ENCODE peak calls at places on chromosome X, in ten cellular contexts. One of them, this sample, is unnamed.

GRCh38 chrX:103376118-103376978 is at the start of gene BEX3:
- DNase-seq in dorsolateral prefrontal cortex: peak
- DNase-seq in lower leg skin: no peak
- DNase-seq in CD4-positive, alpha-beta T cell: peak
- DNase-seq in glutamatergic neuron: peak
- DNase-seq in uterus: peak
- DNase-seq in PC-3: peak
- DNase-seq in choroid plexus epithelial cell: peak
- DNase-seq in GM20000: no peak
- DNase-seq in astrocyte of the spinal cord: peak
- DNase-seq in this sample: no peak

GRCh38 chrX:17474892-17475291 is 99.9 kb downstream of the NHS start:
- DNase-seq in dorsolateral prefrontal cortex: no peak
- DNase-seq in lower leg skin: no peak
- DNase-seq in CD4-positive, alpha-beta T cell: no peak
- DNase-seq in glutamatergic neuron: no peak
- DNase-seq in uterus: no peak
- DNase-seq in PC-3: peak
- DNase-seq in choroid plexus epithelial cell: peak
- DNase-seq in GM20000: no peak
- DNase-seq in astrocyte of the spinal cord: peak
- DNase-seq in this sample: no peak

GRCh38 chrX:123967497-123967896 is 6.0 kb downstream of the STAG2 start:
- DNase-seq in dorsolateral prefrontal cortex: no peak
- DNase-seq in lower leg skin: no peak
- DNase-seq in CD4-positive, alpha-beta T cell: no peak
- DNase-seq in glutamatergic neuron: no peak
- DNase-seq in uterus: no peak
- DNase-seq in PC-3: no peak
- DNase-seq in choroid plexus epithelial cell: no peak
- DNase-seq in GM20000: no peak
- DNase-seq in astrocyte of the spinal cord: no peak
- DNase-seq in this sample: no peak

GRCh38 chrX:40104649-40105015 is 6.9 kb upstream of the BCOR start:
- DNase-seq in dorsolateral prefrontal cortex: no peak
- DNase-seq in lower leg skin: peak
- DNase-seq in CD4-positive, alpha-beta T cell: no peak
- DNase-seq in glutamatergic neuron: peak
- DNase-seq in uterus: peak
- DNase-seq in PC-3: peak
- DNase-seq in choroid plexus epithelial cell: peak
- DNase-seq in GM20000: peak
- DNase-seq in astrocyte of the spinal cord: no peak
- DNase-seq in this sample: no peak

GRCh38 chrX:132277953-132278614 is 58.8 kb upstream of the RAP2C start:
- DNase-seq in dorsolateral prefrontal cortex: no peak
- DNase-seq in lower leg skin: no peak
- DNase-seq in CD4-positive, alpha-beta T cell: no peak
- DNase-seq in glutamatergic neuron: no peak
- DNase-seq in uterus: no peak
- DNase-seq in PC-3: no peak
- DNase-seq in choroid plexus epithelial cell: no peak
- DNase-seq in GM20000: no peak
- DNase-seq in astrocyte of the spinal cord: no peak
- DNase-seq in this sample: no peak

GRCh38 chrX:53065066-53065465 is 16.5 kb downstream of the GPR173 start:
- DNase-seq in dorsolateral prefrontal cortex: no peak
- DNase-seq in lower leg skin: no peak
- DNase-seq in CD4-positive, alpha-beta T cell: no peak
- DNase-seq in glutamatergic neuron: no peak
- DNase-seq in uterus: no peak
- DNase-seq in PC-3: no peak
- DNase-seq in choroid plexus epithelial cell: no peak
- DNase-seq in GM20000: no peak
- DNase-seq in astrocyte of the spinal cord: no peak
- DNase-seq in this sample: no peak

GRCh38 chrX:46953137-46953527 is 40.9 kb downstream of the JADE3 start:
- DNase-seq in dorsolateral prefrontal cortex: no peak
- DNase-seq in lower leg skin: no peak
- DNase-seq in CD4-positive, alpha-beta T cell: no peak
- DNase-seq in glutamatergic neuron: no peak
- DNase-seq in uterus: no peak
- DNase-seq in PC-3: no peak
- DNase-seq in choroid plexus epithelial cell: peak
- DNase-seq in GM20000: peak
- DNase-seq in astrocyte of the spinal cord: peak
- DNase-seq in this sample: no peak

GRCh38 chrX:83509246-83509801 is 1.2 kb downstream of the POU3F4 start:
- DNase-seq in dorsolateral prefrontal cortex: no peak
- DNase-seq in lower leg skin: no peak
- DNase-seq in CD4-positive, alpha-beta T cell: no peak
- DNase-seq in glutamatergic neuron: peak
- DNase-seq in uterus: no peak
- DNase-seq in PC-3: no peak
- DNase-seq in choroid plexus epithelial cell: no peak
- DNase-seq in GM20000: no peak
- DNase-seq in astrocyte of the spinal cord: peak
- DNase-seq in this sample: no peak

GRCh38 chrX:154040307-154040756 is 20.6 kb upstream of the IRAK1 start:
- DNase-seq in dorsolateral prefrontal cortex: no peak
- DNase-seq in lower leg skin: no peak
- DNase-seq in CD4-positive, alpha-beta T cell: no peak
- DNase-seq in glutamatergic neuron: no peak
- DNase-seq in uterus: no peak
- DNase-seq in PC-3: no peak
- DNase-seq in choroid plexus epithelial cell: peak
- DNase-seq in GM20000: no peak
- DNase-seq in astrocyte of the spinal cord: peak
- DNase-seq in this sample: no peak

GRCh38 chrX:698246-698645 is 67.7 kb downstream of the SHOX start:
- DNase-seq in dorsolateral prefrontal cortex: no peak
- DNase-seq in lower leg skin: peak
- DNase-seq in CD4-positive, alpha-beta T cell: no peak
- DNase-seq in glutamatergic neuron: no peak
- DNase-seq in uterus: no peak
- DNase-seq in PC-3: no peak
- DNase-seq in choroid plexus epithelial cell: no peak
- DNase-seq in GM20000: no peak
- DNase-seq in astrocyte of the spinal cord: no peak
- DNase-seq in this sample: no peak

GRCh38 chrX:116240446-116240845 is 69.9 kb downstream of the AGTR2 start:
- DNase-seq in dorsolateral prefrontal cortex: no peak
- DNase-seq in lower leg skin: no peak
- DNase-seq in CD4-positive, alpha-beta T cell: no peak
- DNase-seq in glutamatergic neuron: no peak
- DNase-seq in uterus: no peak
- DNase-seq in PC-3: peak
- DNase-seq in choroid plexus epithelial cell: peak
- DNase-seq in GM20000: no peak
- DNase-seq in astrocyte of the spinal cord: peak
- DNase-seq in this sample: no peak

GRCh38 chrX:104195489-104196084 is 29.3 kb downstream of the FAM199X start:
- DNase-seq in dorsolateral prefrontal cortex: no peak
- DNase-seq in lower leg skin: no peak
- DNase-seq in CD4-positive, alpha-beta T cell: no peak
- DNase-seq in glutamatergic neuron: no peak
- DNase-seq in uterus: no peak
- DNase-seq in PC-3: peak
- DNase-seq in choroid plexus epithelial cell: peak
- DNase-seq in GM20000: peak
- DNase-seq in astrocyte of the spinal cord: peak
- DNase-seq in this sample: no peak

GRCh38 chrX:152876931-152877840 is 20.7 kb upstream of the ZNF185 start:
- DNase-seq in dorsolateral prefrontal cortex: no peak
- DNase-seq in lower leg skin: peak
- DNase-seq in CD4-positive, alpha-beta T cell: no peak
- DNase-seq in glutamatergic neuron: no peak
- DNase-seq in uterus: no peak
- DNase-seq in PC-3: peak
- DNase-seq in choroid plexus epithelial cell: no peak
- DNase-seq in GM20000: no peak
- DNase-seq in astrocyte of the spinal cord: no peak
- DNase-seq in this sample: no peak

GRCh38 chrX:23333842-23334535 is 660 bp upstream of the PTCHD1 start:
- DNase-seq in dorsolateral prefrontal cortex: no peak
- DNase-seq in lower leg skin: no peak
- DNase-seq in CD4-positive, alpha-beta T cell: no peak
- DNase-seq in glutamatergic neuron: peak
- DNase-seq in uterus: no peak
- DNase-seq in PC-3: no peak
- DNase-seq in choroid plexus epithelial cell: no peak
- DNase-seq in GM20000: no peak
- DNase-seq in astrocyte of the spinal cord: no peak
- DNase-seq in this sample: no peak

GRCh38 chrX:11893933-11894710 is 136.1 kb downstream of the MSL3 start:
- DNase-seq in dorsolateral prefrontal cortex: no peak
- DNase-seq in lower leg skin: no peak
- DNase-seq in CD4-positive, alpha-beta T cell: no peak
- DNase-seq in glutamatergic neuron: no peak
- DNase-seq in uterus: no peak
- DNase-seq in PC-3: no peak
- DNase-seq in choroid plexus epithelial cell: no peak
- DNase-seq in GM20000: no peak
- DNase-seq in astrocyte of the spinal cord: no peak
- DNase-seq in this sample: no peak

GRCh38 chrX:63740382-63740781 is 44.6 kb downstream of the ARHGEF9 start:
- DNase-seq in dorsolateral prefrontal cortex: no peak
- DNase-seq in lower leg skin: no peak
- DNase-seq in CD4-positive, alpha-beta T cell: no peak
- DNase-seq in glutamatergic neuron: no peak
- DNase-seq in uterus: no peak
- DNase-seq in PC-3: no peak
- DNase-seq in choroid plexus epithelial cell: no peak
- DNase-seq in GM20000: no peak
- DNase-seq in astrocyte of the spinal cord: no peak
- DNase-seq in this sample: no peak

GRCh38 chrX:122739770-122740169 is 444.3 kb upstream of the GRIA3 start:
- DNase-seq in dorsolateral prefrontal cortex: no peak
- DNase-seq in lower leg skin: no peak
- DNase-seq in CD4-positive, alpha-beta T cell: no peak
- DNase-seq in glutamatergic neuron: no peak
- DNase-seq in uterus: no peak
- DNase-seq in PC-3: no peak
- DNase-seq in choroid plexus epithelial cell: peak
- DNase-seq in GM20000: no peak
- DNase-seq in astrocyte of the spinal cord: no peak
- DNase-seq in this sample: no peak
- TF ChIP-seq CTCF in dorsolateral prefrontal cortex: no peak
- TF ChIP-seq CTCF in lower leg skin: no peak
- TF ChIP-seq CTCF in CD4-positive, alpha-beta T cell: no peak
- TF ChIP-seq CTCF in glutamatergic neuron: no peak
- TF ChIP-seq CTCF in uterus: no peak
- TF ChIP-seq CTCF in PC-3: no peak
- TF ChIP-seq CTCF in choroid plexus epithelial cell: peak
- TF ChIP-seq CTCF in GM20000: no peak
- TF ChIP-seq CTCF in astrocyte of the spinal cord: no peak
- TF ChIP-seq CTCF in this sample: no peak

GRCh38 chrX:112510629-112511028 is 169.1 kb downstream of the LHFPL1 start:
- DNase-seq in dorsolateral prefrontal cortex: no peak
- DNase-seq in lower leg skin: no peak
- DNase-seq in CD4-positive, alpha-beta T cell: no peak
- DNase-seq in glutamatergic neuron: no peak
- DNase-seq in uterus: no peak
- DNase-seq in PC-3: no peak
- DNase-seq in choroid plexus epithelial cell: no peak
- DNase-seq in GM20000: no peak
- DNase-seq in astrocyte of the spinal cord: no peak
- DNase-seq in this sample: no peak

GRCh38 chrX:112513154-112513553 is 166.6 kb downstream of the LHFPL1 start:
- DNase-seq in dorsolateral prefrontal cortex: no peak
- DNase-seq in lower leg skin: no peak
- DNase-seq in CD4-positive, alpha-beta T cell: no peak
- DNase-seq in glutamatergic neuron: no peak
- DNase-seq in uterus: no peak
- DNase-seq in PC-3: no peak
- DNase-seq in choroid plexus epithelial cell: peak
- DNase-seq in GM20000: no peak
- DNase-seq in astrocyte of the spinal cord: no peak
- DNase-seq in this sample: no peak

GRCh38 chrX:112512509-112512908 is 167.2 kb downstream of the LHFPL1 start:
- DNase-seq in dorsolateral prefrontal cortex: no peak
- DNase-seq in lower leg skin: no peak
- DNase-seq in CD4-positive, alpha-beta T cell: no peak
- DNase-seq in glutamatergic neuron: no peak
- DNase-seq in uterus: no peak
- DNase-seq in PC-3: no peak
- DNase-seq in choroid plexus epithelial cell: no peak
- DNase-seq in GM20000: no peak
- DNase-seq in astrocyte of the spinal cord: no peak
- DNase-seq in this sample: no peak
- TF ChIP-seq CTCF in dorsolateral prefrontal cortex: no peak
- TF ChIP-seq CTCF in lower leg skin: no peak
- TF ChIP-seq CTCF in CD4-positive, alpha-beta T cell: no peak
- TF ChIP-seq CTCF in glutamatergic neuron: no peak
- TF ChIP-seq CTCF in uterus: no peak
- TF ChIP-seq CTCF in PC-3: no peak
- TF ChIP-seq CTCF in choroid plexus epithelial cell: no peak
- TF ChIP-seq CTCF in GM20000: no peak
- TF ChIP-seq CTCF in astrocyte of the spinal cord: no peak
- TF ChIP-seq CTCF in this sample: no peak

GRCh38 chrX:64792598-64793337 is 183.5 kb downstream of the ZC4H2 start:
- DNase-seq in dorsolateral prefrontal cortex: no peak
- DNase-seq in lower leg skin: no peak
- DNase-seq in CD4-positive, alpha-beta T cell: no peak
- DNase-seq in glutamatergic neuron: no peak
- DNase-seq in uterus: no peak
- DNase-seq in PC-3: no peak
- DNase-seq in choroid plexus epithelial cell: no peak
- DNase-seq in GM20000: no peak
- DNase-seq in astrocyte of the spinal cord: no peak
- DNase-seq in this sample: no peak
- TF ChIP-seq CTCF in dorsolateral prefrontal cortex: no peak
- TF ChIP-seq CTCF in lower leg skin: no peak
- TF ChIP-seq CTCF in CD4-positive, alpha-beta T cell: no peak
- TF ChIP-seq CTCF in glutamatergic neuron: no peak
- TF ChIP-seq CTCF in uterus: no peak
- TF ChIP-seq CTCF in PC-3: no peak
- TF ChIP-seq CTCF in choroid plexus epithelial cell: no peak
- TF ChIP-seq CTCF in GM20000: no peak
- TF ChIP-seq CTCF in astrocyte of the spinal cord: no peak
- TF ChIP-seq CTCF in this sample: no peak

DNA sequence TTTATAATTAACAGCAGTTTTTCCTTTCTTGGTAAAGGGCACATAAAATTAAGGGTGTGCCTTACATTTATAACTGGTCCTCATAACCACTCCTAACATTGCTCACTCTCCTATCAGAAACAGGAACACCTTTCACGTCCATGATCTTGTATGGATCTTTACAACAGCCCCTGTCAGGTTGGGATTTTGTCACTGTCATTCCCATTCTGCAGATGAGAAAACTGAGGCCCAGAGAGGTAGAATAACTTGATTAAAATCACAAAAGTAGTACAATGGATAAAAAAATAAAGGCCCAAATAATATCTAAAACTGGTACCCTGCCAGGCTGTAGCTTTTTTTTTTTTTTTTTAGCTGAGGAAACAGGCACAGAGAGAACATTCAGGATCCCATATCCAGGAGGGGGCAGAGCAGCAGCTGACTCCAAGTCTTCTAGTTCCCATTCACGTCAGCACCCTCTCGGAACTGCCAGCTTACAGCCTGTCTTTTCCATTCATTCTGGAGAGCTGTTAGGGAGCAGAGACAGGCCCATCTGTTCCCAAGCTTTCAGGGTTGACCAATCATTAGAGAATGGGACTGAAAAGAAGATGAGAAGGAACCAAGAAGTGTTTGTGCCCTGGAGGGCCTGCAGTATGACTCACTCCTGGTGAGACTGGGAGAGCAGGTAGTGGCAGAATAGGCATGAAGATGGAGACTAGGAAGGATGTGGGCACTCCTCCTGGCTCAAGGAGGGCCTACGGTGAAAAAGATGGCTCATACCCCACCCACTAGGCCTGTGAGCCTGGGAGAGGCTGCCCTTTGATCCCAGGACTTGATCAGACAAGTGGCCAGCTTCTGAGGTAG is 7.3 kb downstream of the SUV39H1 start:
- DNase-seq in dorsolateral prefrontal cortex: no peak
- DNase-seq in lower leg skin: no peak
- DNase-seq in CD4-positive, alpha-beta T cell: no peak
- DNase-seq in glutamatergic neuron: no peak
- DNase-seq in uterus: no peak
- DNase-seq in PC-3: peak
- DNase-seq in choroid plexus epithelial cell: peak
- DNase-seq in GM20000: no peak
- DNase-seq in astrocyte of the spinal cord: peak
- DNase-seq in this sample: no peak
- TF ChIP-seq CTCF in dorsolateral prefrontal cortex: no peak
- TF ChIP-seq CTCF in lower leg skin: no peak
- TF ChIP-seq CTCF in CD4-positive, alpha-beta T cell: no peak
- TF ChIP-seq CTCF in glutamatergic neuron: no peak
- TF ChIP-seq CTCF in uterus: no peak
- TF ChIP-seq CTCF in PC-3: peak
- TF ChIP-seq CTCF in choroid plexus epithelial cell: peak
- TF ChIP-seq CTCF in GM20000: no peak
- TF ChIP-seq CTCF in astrocyte of the spinal cord: no peak
- TF ChIP-seq CTCF in this sample: no peak